ENCODE peak calls at places on chromosomes 11 and 22, in four cellular contexts. One of them, this sample, is unnamed. For H3K36me3 and H3K4me1, the result is how much of the 10 kb centered on the place peaks cover.

GRCh38 chr11:43116071-43116470 is 195.7 kb upstream of the API5 start:
- DNase-seq in MM.1S: no peak
- DNase-seq in ovary: no peak
- DNase-seq in transverse colon: no peak
- DNase-seq in this sample: no peak

GRCh38 chr11:35337919-35338316 is 81.4 kb downstream of the SLC1A2 start:
- DNase-seq in ovary: no peak
- DNase-seq in MM.1S: no peak
- DNase-seq in transverse colon: no peak
- DNase-seq in this sample: no peak

GRCh38 chr22:40224702-40225101 is 47.0 kb downstream of the TNRC6B start:
- DNase-seq in MM.1S: no peak
- DNase-seq in ovary: no peak
- DNase-seq in transverse colon: no peak
- DNase-seq in this sample: no peak

GRCh38 chr11:111601636-111601978 is 642 bp upstream of the SIK2 start:
- DNase-seq in ovary: no peak
- DNase-seq in MM.1S: no peak
- DNase-seq in transverse colon: no peak
- DNase-seq in this sample: no peak

GRCh38 chr11:47143322-47143721 is 33.4 kb downstream of the ARFGAP2 start:
- DNase-seq in ovary: no peak
- DNase-seq in transverse colon: no peak
- DNase-seq in MM.1S: no peak
- DNase-seq in this sample: no peak

GRCh38 chr11:9951714-9952275 is 287.9 kb downstream of the SWAP70 start:
- DNase-seq in MM.1S: no peak
- DNase-seq in ovary: peak
- DNase-seq in transverse colon: no peak
- DNase-seq in this sample: no peak

GRCh38 chr22:47209547-47210023 is 447.1 kb downstream of the TBC1D22A start:
- DNase-seq in ovary: no peak
- DNase-seq in transverse colon: no peak
- DNase-seq in MM.1S: no peak
- DNase-seq in this sample: no peak

GRCh38 chr22:35150163-35151107 is 84.5 kb downstream of the ISX start:
- DNase-seq in MM.1S: peak
- DNase-seq in ovary: peak
- DNase-seq in transverse colon: peak
- DNase-seq in this sample: peak

GRCh38 chr11:70913715-70914231 is 338.6 kb downstream of the SHANK2 start:
- DNase-seq in ovary: no peak
- DNase-seq in MM.1S: peak
- DNase-seq in transverse colon: peak
- DNase-seq in this sample: peak

GRCh38 chr22:42909363-42910058 is 52.4 kb upstream of the ARFGAP3 start:
- DNase-seq in MM.1S: no peak
- DNase-seq in transverse colon: no peak
- DNase-seq in ovary: no peak
- DNase-seq in this sample: peak

GRCh38 chr11:21426931-21427330 is 757.5 kb downstream of the NELL1 start:
- DNase-seq in MM.1S: no peak
- DNase-seq in ovary: no peak
- DNase-seq in transverse colon: no peak
- DNase-seq in this sample: no peak

GRCh38 chr11:69599502-69599901 is 41.5 kb upstream of the CCND1 start:
- DNase-seq in MM.1S: no peak
- DNase-seq in ovary: no peak
- DNase-seq in transverse colon: no peak
- DNase-seq in this sample: no peak

GRCh38 chr11:12497431-12497830 is 120.1 kb downstream of the PARVA start:
- DNase-seq in MM.1S: no peak
- DNase-seq in ovary: no peak
- DNase-seq in transverse colon: no peak
- DNase-seq in this sample: no peak

GRCh38 chr22:42906605-42907338 is 49.7 kb upstream of the ARFGAP3 start:
- DNase-seq in MM.1S: no peak
- DNase-seq in ovary: peak
- DNase-seq in transverse colon: no peak
- DNase-seq in this sample: no peak

GRCh38 chr22:37565830-37566229 is 5.5 kb downstream of the CDC42EP1 start:
- DNase-seq in ovary: no peak
- DNase-seq in MM.1S: no peak
- DNase-seq in transverse colon: no peak
- DNase-seq in this sample: no peak

GRCh38 chr22:37566903-37567798 is 6.9 kb downstream of the CDC42EP1 start:
- DNase-seq in transverse colon: peak
- DNase-seq in ovary: peak
- DNase-seq in MM.1S: peak
- DNase-seq in this sample: peak

GRCh38 chr22:37568448-37569008 is 8.2 kb downstream of the CDC42EP1 start:
- DNase-seq in ovary: no peak
- DNase-seq in MM.1S: no peak
- DNase-seq in transverse colon: no peak
- DNase-seq in this sample: no peak

GRCh38 chr22:37567991-37568390 is 7.7 kb downstream of the CDC42EP1 start:
- DNase-seq in MM.1S: no peak
- DNase-seq in ovary: no peak
- DNase-seq in transverse colon: no peak
- DNase-seq in this sample: no peak

GRCh38 chr22:37566329-37566837 is 6.1 kb downstream of the CDC42EP1 start:
- DNase-seq in ovary: no peak
- DNase-seq in transverse colon: peak
- DNase-seq in MM.1S: no peak
- DNase-seq in this sample: peak
- H3K27ac ChIP-seq in ovary: no peak
- H3K27ac ChIP-seq in transverse colon: peak
- H3K27ac ChIP-seq in MM.1S: no peak
- H3K27ac ChIP-seq in this sample: peak

DNA sequence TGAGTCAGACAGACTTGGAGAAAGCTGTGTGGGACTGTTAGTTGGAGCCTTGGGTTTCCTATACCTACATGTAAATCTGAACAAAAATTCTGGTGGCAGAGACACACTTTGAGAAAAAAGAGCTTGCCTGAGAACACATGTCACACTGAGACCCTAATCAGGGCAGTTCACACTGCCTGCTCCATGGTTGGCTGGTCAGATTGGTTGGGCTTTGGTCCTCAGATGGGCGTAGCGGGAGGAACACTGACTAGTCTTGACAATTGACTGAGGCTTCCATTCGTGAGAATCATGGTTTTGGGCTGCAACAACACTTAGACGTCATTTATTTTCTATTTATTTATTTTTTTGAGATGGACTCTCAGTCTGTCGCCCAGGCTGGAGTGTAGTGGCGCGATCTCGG is 6.9 kb downstream of the PPP6R3 start:
- DNase-seq in MM.1S: no peak
- DNase-seq in transverse colon: no peak
- DNase-seq in ovary: no peak
- DNase-seq in this sample: no peak
- H3K36me3 ChIP-seq in MM.1S: under half
- H3K36me3 ChIP-seq in transverse colon: under half
- H3K36me3 ChIP-seq in ovary: under half
- H3K36me3 ChIP-seq in this sample: under half

GRCh38 chr11:65396769-65397745 is 10.6 kb downstream of the FRMD8 start:
- DNase-seq in MM.1S: no peak
- DNase-seq in ovary: no peak
- DNase-seq in transverse colon: no peak
- DNase-seq in this sample: no peak
- H3K4me1 ChIP-seq in MM.1S: under half
- H3K4me1 ChIP-seq in ovary: under half
- H3K4me1 ChIP-seq in transverse colon: under half
- H3K4me1 ChIP-seq in this sample: under half

GRCh38 chr22:45525480-45525879 is 22.8 kb downstream of the FBLN1 start:
- DNase-seq in transverse colon: no peak
- DNase-seq in ovary: no peak
- DNase-seq in MM.1S: no peak
- DNase-seq in this sample: no peak
- H3K27ac ChIP-seq in transverse colon: peak
- H3K27ac ChIP-seq in ovary: no peak
- H3K27ac ChIP-seq in MM.1S: no peak
- H3K27ac ChIP-seq in this sample: peak

GRCh38 chr11:33708970-33709369 is 8.3 kb upstream of the C11orf91 start:
- DNase-seq in ovary: no peak
- DNase-seq in MM.1S: peak
- DNase-seq in transverse colon: no peak
- DNase-seq in this sample: no peak
- H3K36me3 ChIP-seq in ovary: under half
- H3K36me3 ChIP-seq in MM.1S: under half
- H3K36me3 ChIP-seq in transverse colon: under half
- H3K36me3 ChIP-seq in this sample: half or more

GRCh38 chr11:130439876-130440275 is 8.6 kb upstream of the ADAMTS15 start:
- DNase-seq in MM.1S: no peak
- DNase-seq in ovary: no peak
- DNase-seq in transverse colon: no peak
- DNase-seq in this sample: no peak
- H3K4me1 ChIP-seq in MM.1S: under half
- H3K4me1 ChIP-seq in ovary: under half
- H3K4me1 ChIP-seq in transverse colon: under half
- H3K4me1 ChIP-seq in this sample: under half

GRCh38 chr22:26066534-26066933 is 102.7 kb upstream of the SEZ6L start:
- DNase-seq in MM.1S: no peak
- DNase-seq in transverse colon: no peak
- DNase-seq in ovary: no peak
- DNase-seq in this sample: no peak

GRCh38 chr22:26065847-26066246 is 103.4 kb upstream of the SEZ6L start:
- DNase-seq in transverse colon: no peak
- DNase-seq in MM.1S: no peak
- DNase-seq in ovary: no peak
- DNase-seq in this sample: no peak

GRCh38 chr22:26068571-26068970 is 100.7 kb upstream of the SEZ6L start:
- DNase-seq in MM.1S: no peak
- DNase-seq in transverse colon: no peak
- DNase-seq in ovary: no peak
- DNase-seq in this sample: no peak

GRCh38 chr22:26064048-26064447 is 105.2 kb upstream of the SEZ6L start:
- DNase-seq in ovary: no peak
- DNase-seq in MM.1S: no peak
- DNase-seq in transverse colon: no peak
- DNase-seq in this sample: no peak
- H3K27ac ChIP-seq in ovary: no peak
- H3K27ac ChIP-seq in MM.1S: no peak
- H3K27ac ChIP-seq in transverse colon: no peak
- H3K27ac ChIP-seq in this sample: no peak